ENCODE peak calls at places on chromosomes 12 and 14, in seven cellular contexts. T is M059J, Y is Kasumi-1, N is activated T-helper 1 cell treated with Interleukin-2 at 50 U/mL for 16 hours, I is NCI-H345, V is breast epithelium, J is K562. G is an unnamed sample.

GRCh38 chr14:39434401-39434800 is 2.2 kb upstream of the FBXO33 start:
- DNase-seq in T (peak), Y (no peak), N (no peak), I (no peak), V (no peak), J (no peak), G (peak)

GRCh38 chr14:51283402-51283825 is 43.4 kb downstream of the TMX1 start:
- DNase-seq in T (peak), Y (peak), N (no peak), I (peak), V (no peak), J (peak), G (peak)

GRCh38 chr12:45050751-45051489 is at the start of gene DBX2:
- DNase-seq in T (no peak), Y (no peak), N (no peak), I (no peak), V (no peak), J (no peak), G (no peak)

GRCh38 chr12:43210437-43211197 is 341.4 kb downstream of the ADAMTS20 start:
- DNase-seq in T (peak), Y (peak), N (no peak), I (no peak), V (no peak), J (peak), G (no peak)

GRCh38 chr14:105525861-105526780 is at the start of gene TMEM121:
- DNase-seq in T (peak), Y (no peak), N (peak), I (peak), V (peak), J (peak), G (no peak)

GRCh38 chr12:89827592-89827991 is 119.0 kb upstream of the ATP2B1 start:
- DNase-seq in T (no peak), Y (no peak), N (no peak), I (peak), V (no peak), J (peak), G (no peak)

GRCh38 chr12:106771425-106771824 is 3.1 kb upstream of the RIC8B start:
- DNase-seq in T (no peak), Y (no peak), N (no peak), I (no peak), V (no peak), J (no peak), G (peak)

GRCh38 chr12:45234134-45234865 is 18.4 kb downstream of the ANO6 start:
- DNase-seq in T (peak), Y (peak), N (no peak), I (no peak), V (peak), J (peak), G (peak)

GRCh38 chr12:122182887-122183587 is at the start of gene LRRC43:
- DNase-seq in T (peak), Y (no peak), N (peak), I (peak), V (no peak), J (no peak), G (peak)

GRCh38 chr12:5498081-5498480 is 66.2 kb downstream of the NTF3 start:
- DNase-seq in T (peak), Y (no peak), N (no peak), I (no peak), V (no peak), J (no peak), G (no peak)

GRCh38 chr14:82855912-82856381 is 1322.3 kb upstream of the SEL1L start:
- DNase-seq in T (peak), Y (peak), N (no peak), I (peak), V (no peak), J (no peak), G (peak)

GRCh38 chr12:114661245-114661644 is 22.7 kb downstream of the TBX3 start:
- DNase-seq in T (peak), Y (no peak), N (no peak), I (no peak), V (no peak), J (no peak), G (no peak)

GRCh38 chr14:94388027-94388895 is at the start of gene SERPINA1:
- DNase-seq in T (peak), Y (no peak), N (no peak), I (no peak), V (peak), J (no peak), G (peak)

GRCh38 chr14:99579903-99580570 is 24.0 kb downstream of the CCDC85C start:
- DNase-seq in T (peak), Y (no peak), N (no peak), I (no peak), V (peak), J (peak), G (peak)

GRCh38 chr12:127240249-127240929 is 1026.6 kb upstream of the TMEM132C start:
- DNase-seq in T (no peak), Y (no peak), N (no peak), I (no peak), V (no peak), J (no peak), G (no peak)

GRCh38 chr14:100604709-100605108 is 17.5 kb upstream of the BEGAIN start:
- DNase-seq in T (no peak), Y (no peak), N (no peak), I (no peak), V (no peak), J (no peak), G (no peak)

GRCh38 chr14:104973215-104974145 is 4.7 kb downstream of the AHNAK2 start:
- DNase-seq in T (peak), Y (no peak), N (no peak), I (peak), V (peak), J (no peak), G (peak)

GRCh38 chr12:71685312-71685906 is 473 bp upstream of the TMEM19 start:
- DNase-seq in T (peak), Y (no peak), N (no peak), I (no peak), V (no peak), J (no peak), G (no peak)

GRCh38 chr14:54168489-54168888 is 211.9 kb upstream of the BMP4 start:
- DNase-seq in T (no peak), Y (no peak), N (no peak), I (no peak), V (no peak), J (no peak), G (no peak)

GRCh38 chr14:34363733-34364134 is 98.3 kb downstream of the SPTSSA start:
- DNase-seq in T (no peak), Y (no peak), N (no peak), I (no peak), V (no peak), J (no peak), G (no peak)

GRCh38 chr12:58955849-58956248 is 35.5 kb upstream of the LRIG3 start:
- DNase-seq in T (no peak), Y (no peak), N (no peak), I (no peak), V (no peak), J (no peak), G (peak)

GRCh38 chr12:51424094-51424661 is 453 bp upstream of the SLC4A8 start:
- DNase-seq in T (no peak), Y (no peak), N (no peak), I (no peak), V (no peak), J (no peak), G (no peak)

GRCh38 chr12:67151891-67152290 is 117.3 kb upstream of the CAND1 start:
- DNase-seq in T (peak), Y (no peak), N (no peak), I (no peak), V (no peak), J (no peak), G (no peak)

GRCh38 chr12:52499836-52500560 is 6.9 kb upstream of the KRT6A start:
- DNase-seq in T (no peak), Y (no peak), N (no peak), I (no peak), V (no peak), J (no peak), G (no peak)

GRCh38 chr14:57464013-57464730 is 29.5 kb downstream of the CCDC198 start:
- DNase-seq in T (no peak), Y (no peak), N (no peak), I (no peak), V (no peak), J (no peak), G (no peak)

G was measured in small intestine.